ENCODE peak calls at places on chromosomes 11 and 22, in six cellular contexts. Z is left ventricle myocardium inferior, X is endodermal cell, M is cardiac muscle cell, S is GM10248, G is GM12865. D is an unnamed sample.

GRCh38 chr11:10534331-10534730 is 6.7 kb downstream of the RNF141 start:
- DNase-seq in G (no peak), S (no peak), Z (no peak), X (no peak), M (no peak), D (no peak)

GRCh38 chr11:125036933-125037332 is 26.2 kb upstream of the SLC37A2 start:
- DNase-seq in X (no peak), M (peak; percentile 61), Z (no peak), S (no peak), G (peak; percentile 4), D (no peak)

GRCh38 chr11:1706634-1707400 is 9.8 kb downstream of the KRTAP5-6 start:
- DNase-seq in G (peak; percentile 20), Z (peak; percentile 36), S (no peak), M (peak; percentile 8), X (peak; percentile 72), D (peak; percentile 52)

GRCh38 chr11:86669424-86669823 is 3.0 kb downstream of the ME3 start:
- DNase-seq in S (no peak), G (no peak), X (no peak), M (no peak), Z (no peak), D (no peak)

GRCh38 chr11:111698852-111699559 is 67.2 kb downstream of the PPP2R1B start:
- DNase-seq in M (no peak), G (no peak), X (no peak), Z (no peak), S (no peak), D (no peak)

GRCh38 chr11:9691865-9692264 is 28.0 kb downstream of the SWAP70 start:
- DNase-seq in G (no peak), Z (no peak), X (no peak), M (no peak), S (no peak), D (no peak)

GRCh38 chr11:9285850-9286587 is 20.9 kb upstream of the DENND5A start:
- DNase-seq in Z (no peak), M (no peak), S (no peak), G (no peak), X (no peak), D (no peak)

GRCh38 chr11:41622707-41623359 is 163.4 kb upstream of the LRRC4C start:
- DNase-seq in X (no peak), S (no peak), G (no peak), M (no peak), Z (no peak), D (no peak)

GRCh38 chr11:10275714-10276113 is 18.3 kb downstream of the SBF2 start:
- DNase-seq in M (no peak), Z (no peak), X (no peak), G (no peak), S (no peak), D (no peak)

GRCh38 chr11:121451982-121452608 is at the start of gene SORL1:
- DNase-seq in Z (peak; percentile 72), S (peak; percentile 80), G (peak; percentile 85), X (peak; percentile 95), M (peak; percentile 38), D (peak; percentile 84)

GRCh38 chr11:74694136-74694535 is 37.1 kb downstream of the CHRDL2 start:
- DNase-seq in G (no peak), M (no peak), Z (no peak), S (no peak), X (peak; percentile 67), D (no peak)

GRCh38 chr11:116515666-116516184 is 257.1 kb downstream of the BUD13 start:
- DNase-seq in Z (no peak), M (no peak), G (no peak), X (peak; percentile 45), S (no peak), D (no peak)

GRCh38 chr22:17719911-17720310 is 54.4 kb downstream of the BID start:
- DNase-seq in G (no peak), S (no peak), M (no peak), Z (no peak), X (no peak), D (no peak)

GRCh38 chr11:17387811-17388210 is 648 bp downstream of the KCNJ11 start:
- DNase-seq in S (no peak), X (no peak), M (no peak), Z (no peak), G (no peak), D (no peak)

GRCh38 chr22:18063311-18063710 is 14.5 kb upstream of the PEX26 start:
- DNase-seq in Z (no peak), X (no peak), S (no peak), M (no peak), G (no peak), D (no peak)

GRCh38 chr11:120645639-120646038 is 134.1 kb downstream of the GRIK4 start:
- DNase-seq in X (peak; percentile 97), S (no peak), M (peak; percentile 6), G (no peak), Z (no peak), D (no peak)

GRCh38 chr11:58919561-58919960 is 19.7 kb upstream of the GLYATL1 start:
- DNase-seq in X (no peak), G (no peak), M (no peak), Z (no peak), S (no peak), D (no peak)

GRCh38 chr11:2449548-2450320 is 4.9 kb downstream of the KCNQ1 start:
- DNase-seq in S (no peak), G (no peak), X (no peak), M (no peak), Z (no peak), D (no peak)

GRCh38 chr11:120622189-120622912 is 110.8 kb downstream of the GRIK4 start:
- DNase-seq in Z (peak; percentile 54), S (no peak), X (no peak), M (peak; percentile 13), G (peak; percentile 71), D (peak; percentile 7)

GRCh38 chr11:57432017-57432590 is 5.2 kb upstream of the SLC43A3 start:
- DNase-seq in Z (no peak), G (no peak), X (no peak), M (peak; percentile 28), S (no peak), D (no peak)

GRCh38 chr11:75240381-75241035 is at the start of gene TPBGL:
- DNase-seq in X (peak; percentile 81), S (no peak), G (no peak), Z (no peak), M (peak; percentile 69), D (peak; percentile 45)

GRCh38 chr11:118003021-118003423 is 16.8 kb downstream of the IL10RA start:
- DNase-seq in Z (no peak), S (no peak), M (no peak), X (no peak), G (peak; percentile 63), D (peak; percentile 77)

GRCh38 chr11:8100151-8100550 is 19.1 kb downstream of the TUB start:
- DNase-seq in M (no peak), X (no peak), G (no peak), Z (no peak), S (no peak), D (no peak)

GRCh38 chr11:118436639-118437045 is 350 bp downstream of the KMT2A start:
- DNase-seq in M (peak; percentile 30), Z (no peak), G (peak; percentile 48), S (no peak), X (peak; percentile 73), D (peak; percentile 71)

GRCh38 chr11:92380882-92381281 is 156.3 kb downstream of the FAT3 start:
- DNase-seq in M (peak; percentile 14), X (no peak), G (no peak), Z (no peak), S (no peak), D (no peak)

GRCh38 chr11:279966-280761 is 2.0 kb downstream of the NLRP6 start:
- DNase-seq in S (no peak), M (peak; percentile 47), G (no peak), Z (no peak), X (peak; percentile 42), D (peak; percentile 67)

GRCh38 chr22:38398609-38399401 is 56.2 kb downstream of the KCNJ4 start:
- DNase-seq in M (peak; percentile 85), G (peak; percentile 90), S (peak; percentile 85), X (peak; percentile 97), Z (peak; percentile 89), D (peak; percentile 86)

GRCh38 chr22:46659791-46660186 is 39.6 kb downstream of the GRAMD4 start:
- DNase-seq in X (no peak), Z (no peak), S (no peak), M (no peak), G (no peak), D (no peak)

GRCh38 chr22:46659059-46659790 is 39.0 kb downstream of the GRAMD4 start:
- DNase-seq in M (no peak), S (no peak), X (no peak), Z (no peak), G (no peak), D (no peak)

GRCh38 chr22:46661221-46661851 is 41.1 kb downstream of the GRAMD4 start:
- DNase-seq in Z (no peak), S (no peak), G (no peak), X (no peak), M (peak; percentile 71), D (peak; percentile 47)

GRCh38 chr22:46662226-46662625 is 42.0 kb downstream of the GRAMD4 start:
- DNase-seq in S (no peak), Z (no peak), M (no peak), G (no peak), X (no peak), D (no peak)

GRCh38 chr22:46660604-46661201 is 40.5 kb downstream of the GRAMD4 start:
- DNase-seq in S (no peak), X (no peak), M (no peak), Z (no peak), G (no peak), D (no peak)
- TF ChIP-seq CTCF in S (no peak), X (peak; percentile 53), M (no peak), Z (no peak), G (no peak), D (no peak)

DNA sequence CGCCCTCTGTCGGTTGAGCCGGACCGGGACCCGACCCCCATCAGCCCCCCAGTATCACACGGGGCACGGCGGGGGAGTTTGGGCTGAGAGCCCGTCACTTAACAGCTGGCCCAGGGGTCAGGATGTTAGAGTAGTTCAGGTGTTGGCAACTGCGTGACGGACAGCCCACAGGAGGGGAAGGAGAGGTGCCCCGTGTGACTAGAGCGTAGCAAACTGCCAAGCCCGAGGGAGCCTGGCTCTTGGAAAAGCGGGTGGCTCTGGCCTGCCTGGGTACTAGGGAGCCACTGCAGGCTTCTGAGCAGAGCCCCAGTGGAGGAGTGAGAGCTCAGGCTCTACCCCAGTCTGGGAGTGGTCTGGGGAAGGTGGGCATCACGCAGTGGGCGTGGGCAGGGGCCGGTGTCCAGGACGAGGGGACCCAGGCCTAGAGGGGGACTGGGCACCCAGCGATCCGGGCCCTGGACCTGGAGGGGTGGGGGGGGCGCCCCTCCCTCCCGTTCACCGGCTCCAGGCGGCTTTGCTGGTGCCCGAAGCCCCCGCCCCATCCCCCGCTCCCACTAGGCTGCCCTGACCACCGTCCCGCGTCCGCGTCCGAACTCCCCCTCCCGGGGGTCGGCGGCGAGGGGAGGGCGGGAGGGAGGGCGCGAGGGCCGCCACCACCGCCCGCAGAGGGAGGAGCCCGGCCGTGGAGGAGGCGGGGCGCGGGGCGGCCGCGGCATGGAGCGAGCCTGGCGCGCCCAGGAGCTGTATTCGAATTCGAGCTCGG is 24.4 kb downstream of the SHANK3 start:
- DNase-seq in X (peak; percentile 80), M (peak; percentile 39), Z (peak; percentile 20), S (no peak), G (no peak), D (no peak)
- TF ChIP-seq CTCF in X (peak; percentile 90), M (peak; percentile 73), Z (peak; percentile 59), S (no peak), G (no peak), D (no peak)

GRCh38 chr22:43228330-43228729 is 41.4 kb upstream of the TTLL12 start:
- DNase-seq in S (peak; percentile 45), M (peak; percentile 37), G (peak; percentile 31), X (peak; percentile 94), Z (no peak), D (peak; percentile 64)
- TF ChIP-seq CTCF in S (no peak), M (peak; percentile 52), G (peak; percentile 41), X (peak; percentile 92), Z (peak; percentile 46), D (peak; percentile 33)

GRCh38 chr11:60563553-60564235 is 48.5 kb downstream of the MS4A13 start:
- DNase-seq in M (no peak), G (peak; percentile 69), S (no peak), Z (no peak), X (peak; percentile 64), D (peak; percentile 26)
- TF ChIP-seq CTCF in M (no peak), G (no peak), S (no peak), Z (no peak), X (peak; percentile 28), D (no peak)